ENCODE peak calls at places on chromosomes 7 and 10, in ten cellular contexts. H, J, T, N, Y, B, V, R, I and C are unnamed samples.

GRCh38 chr7:74305987-74306736 is 17.0 kb downstream of the CLIP2 start:
- DNase-seq in H (no peak), J (no peak), T (no peak), N (no peak), Y (no peak), B (no peak), V (no peak), R (no peak), I (no peak), C (no peak)

GRCh38 chr7:92785923-92786322 is 50.5 kb downstream of the CDK6 start:
- DNase-seq in H (no peak), J (no peak), T (peak), N (no peak), Y (no peak), B (peak), V (peak), R (no peak), I (no peak), C (no peak)

GRCh38 chr10:52443419-52444388 is 129.6 kb downstream of the DKK1 start:
- DNase-seq in H (peak), J (no peak), T (peak), N (no peak), Y (peak), B (peak), V (peak), R (no peak), I (no peak), C (no peak)

GRCh38 chr7:1811850-1812692 is 142.0 kb downstream of the ELFN1 start:
- DNase-seq in H (no peak), J (peak), T (no peak), N (no peak), Y (peak), B (no peak), V (no peak), R (no peak), I (no peak), C (no peak)

GRCh38 chr10:118237930-118238329 is 104.2 kb downstream of the FAM204A start:
- DNase-seq in H (no peak), J (no peak), T (no peak), N (no peak), Y (no peak), B (no peak), V (no peak), R (no peak), I (no peak), C (no peak)

GRCh38 chr10:114716811-114717404 is 58.8 kb upstream of the ABLIM1 start:
- DNase-seq in H (no peak), J (no peak), T (no peak), N (no peak), Y (no peak), B (no peak), V (peak), R (no peak), I (no peak), C (no peak)

GRCh38 chr7:44541028-44541869 is at the start of gene NPC1L1:
- DNase-seq in H (no peak), J (no peak), T (no peak), N (no peak), Y (no peak), B (no peak), V (no peak), R (no peak), I (no peak), C (no peak)

GRCh38 chr7:80722596-80723141 is 84.2 kb downstream of the CD36 start:
- DNase-seq in H (peak), J (no peak), T (peak), N (no peak), Y (peak), B (peak), V (peak), R (peak), I (peak), C (no peak)

GRCh38 chr10:118243907-118244306 is 98.2 kb downstream of the FAM204A start:
- DNase-seq in H (no peak), J (no peak), T (no peak), N (no peak), Y (no peak), B (no peak), V (no peak), R (no peak), I (no peak), C (no peak)

GRCh38 chr10:124732931-124733536 is 11.1 kb downstream of the FAM53B start:
- DNase-seq in H (no peak), J (no peak), T (peak), N (peak), Y (no peak), B (peak), V (peak), R (peak), I (peak), C (no peak)

GRCh38 chr7:144671429-144671828 is 164.4 kb downstream of the TPK1 start:
- DNase-seq in H (no peak), J (no peak), T (no peak), N (no peak), Y (no peak), B (no peak), V (no peak), R (no peak), I (no peak), C (no peak)

GRCh38 chr10:115956225-115957009 is 316.6 kb downstream of the GFRA1 start:
- DNase-seq in H (no peak), J (no peak), T (no peak), N (no peak), Y (no peak), B (peak), V (no peak), R (no peak), I (no peak), C (no peak)

GRCh38 chr10:100043344-100043743 is 33.6 kb upstream of the DNMBP start:
- DNase-seq in H (peak), J (no peak), T (no peak), N (no peak), Y (no peak), B (no peak), V (no peak), R (no peak), I (no peak), C (no peak)

GRCh38 chr7:17158261-17158660 is 140.2 kb upstream of the AHR start:
- DNase-seq in H (no peak), J (no peak), T (no peak), N (no peak), Y (no peak), B (no peak), V (no peak), R (no peak), I (no peak), C (no peak)
- TF ChIP-seq CTCF in H (no peak), J (no peak), T (no peak), N (no peak), Y (no peak), B (no peak), V (no peak), R (no peak), I (no peak), C (no peak)

DNA sequence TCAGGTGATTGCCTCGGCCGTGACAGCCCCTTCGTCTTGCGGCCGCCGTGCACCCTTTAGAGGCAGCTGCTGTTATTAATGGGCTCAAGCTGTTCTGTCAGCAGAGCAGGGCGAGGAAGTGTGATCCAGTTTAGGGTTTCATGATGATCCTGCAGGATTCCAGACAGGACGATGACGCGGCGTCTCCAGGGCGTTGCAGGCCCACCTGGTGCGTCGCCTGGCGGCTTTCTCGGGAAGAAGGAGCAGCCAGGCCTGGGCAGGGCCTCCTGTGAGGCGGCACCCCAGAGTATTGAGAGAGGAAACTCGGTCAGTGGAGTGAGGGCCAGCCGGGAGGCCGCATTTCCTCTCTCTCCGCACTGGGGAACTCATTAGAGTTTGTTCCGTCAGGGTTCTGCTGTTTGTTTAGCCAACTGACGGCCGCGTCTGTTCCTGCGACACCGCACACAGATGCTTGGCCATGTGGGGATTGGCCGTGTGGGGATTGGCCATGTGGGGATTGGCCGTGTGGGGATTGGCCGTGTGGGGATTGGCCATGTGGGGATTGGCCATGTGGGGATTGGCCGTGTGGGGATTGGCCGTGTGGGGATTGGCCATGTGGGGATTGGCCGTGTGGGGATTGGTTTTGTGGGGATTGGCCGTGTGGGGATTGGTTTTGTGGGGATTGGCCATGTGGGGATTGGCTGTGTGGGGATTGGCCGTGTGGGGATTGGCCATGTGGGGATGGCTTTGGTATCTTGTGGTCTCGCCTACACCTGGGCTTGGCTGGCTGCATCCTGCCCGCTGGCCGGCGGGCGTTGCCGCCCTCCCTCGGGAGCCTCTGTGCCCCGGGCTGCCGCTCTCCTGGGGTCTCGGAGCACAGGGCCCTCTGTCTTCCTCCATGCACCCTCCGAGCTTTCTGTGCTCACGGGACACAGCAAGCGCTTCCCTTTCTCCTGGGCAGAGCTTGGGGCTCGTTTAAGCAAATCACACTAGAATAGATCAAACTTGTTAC is 62.7 kb downstream of the NKX6-2 start:
- DNase-seq in H (no peak), J (no peak), T (no peak), N (no peak), Y (no peak), B (no peak), V (no peak), R (no peak), I (peak), C (no peak)
- H3K4me3 ChIP-seq in H (no peak), J (no peak), T (no peak), N (no peak), Y (no peak), B (no peak), V (no peak), R (no peak), I (peak), C (no peak)

GRCh38 chr7:155356323-155357105 is 58.8 kb downstream of the INSIG1 start:
- DNase-seq in H (peak), J (no peak), T (peak), N (no peak), Y (peak), B (no peak), V (no peak), R (peak), I (no peak), C (no peak)

GRCh38 chr7:155360495-155361362 is 63.1 kb downstream of the INSIG1 start:
- DNase-seq in H (no peak), J (peak), T (no peak), N (no peak), Y (no peak), B (no peak), V (no peak), R (peak), I (no peak), C (no peak)

GRCh38 chr7:155358948-155359712 is 61.5 kb downstream of the INSIG1 start:
- DNase-seq in H (no peak), J (no peak), T (no peak), N (no peak), Y (no peak), B (no peak), V (no peak), R (no peak), I (no peak), C (no peak)

GRCh38 chr7:155357573-155358041 is 59.9 kb downstream of the INSIG1 start:
- DNase-seq in H (no peak), J (no peak), T (peak), N (no peak), Y (no peak), B (peak), V (peak), R (peak), I (no peak), C (no peak)

GRCh38 chr7:155358066-155358947 is 60.6 kb downstream of the INSIG1 start:
- DNase-seq in H (no peak), J (no peak), T (peak), N (no peak), Y (no peak), B (no peak), V (no peak), R (no peak), I (no peak), C (no peak)
- TF ChIP-seq CTCF in H (no peak), J (no peak), T (no peak), N (no peak), Y (no peak), B (no peak), V (no peak), R (no peak), I (no peak), C (no peak)

GRCh38 chr7:149638566-149639320 is 134.6 kb downstream of the ZNF467 start:
- DNase-seq in H (no peak), J (no peak), T (no peak), N (no peak), Y (no peak), B (no peak), V (no peak), R (no peak), I (no peak), C (no peak)

GRCh38 chr7:149637911-149638565 is 135.3 kb downstream of the ZNF467 start:
- DNase-seq in H (no peak), J (no peak), T (no peak), N (no peak), Y (no peak), B (no peak), V (no peak), R (no peak), I (no peak), C (no peak)

GRCh38 chr7:149633976-149634945 is 136.7 kb upstream of the ZNF746 start:
- DNase-seq in H (no peak), J (no peak), T (no peak), N (no peak), Y (no peak), B (no peak), V (no peak), R (no peak), I (no peak), C (no peak)

DNA sequence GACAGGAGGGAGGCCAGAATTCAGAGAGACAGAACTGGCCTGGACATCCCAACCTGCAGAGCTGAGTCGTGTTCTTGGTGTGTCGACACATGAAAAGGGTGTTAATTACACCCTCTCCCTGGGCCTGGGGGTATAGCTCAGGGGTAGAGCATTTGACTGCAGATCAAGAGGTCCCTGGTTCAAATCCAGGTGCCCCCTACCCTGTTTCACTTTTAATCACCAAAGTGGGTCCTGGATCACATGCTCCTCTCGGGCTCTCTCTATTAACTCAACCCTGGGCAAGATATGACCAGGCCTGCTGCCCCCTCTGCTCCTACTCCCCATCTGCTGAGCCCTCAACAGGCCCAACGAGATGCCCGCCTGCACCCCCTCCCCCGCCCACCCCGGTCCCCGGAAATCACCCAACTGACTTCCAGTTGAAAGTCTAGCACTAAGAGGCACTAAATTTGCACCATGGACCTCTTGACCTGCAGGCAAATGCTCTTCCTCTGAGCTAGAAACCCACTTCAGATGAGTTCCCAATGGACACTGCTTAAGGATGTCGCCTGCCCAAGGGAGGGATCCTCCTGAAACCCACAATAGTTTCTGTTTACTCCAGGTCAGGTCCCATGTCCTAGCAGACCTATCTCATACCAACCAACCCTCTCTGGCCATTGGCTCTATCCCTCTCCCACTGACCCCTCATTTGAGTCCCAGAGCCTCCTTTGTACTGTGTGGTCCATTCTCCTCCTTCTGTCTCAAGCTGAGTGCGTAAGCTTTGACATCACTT is 137.6 kb downstream of the ZNF467 start:
- DNase-seq in H (no peak), J (no peak), T (no peak), N (no peak), Y (peak), B (peak), V (no peak), R (no peak), I (no peak), C (no peak)
- H3K4me3 ChIP-seq in H (no peak), J (no peak), T (no peak), N (no peak), Y (no peak), B (no peak), V (no peak), R (no peak), I (no peak), C (no peak)

DNA sequence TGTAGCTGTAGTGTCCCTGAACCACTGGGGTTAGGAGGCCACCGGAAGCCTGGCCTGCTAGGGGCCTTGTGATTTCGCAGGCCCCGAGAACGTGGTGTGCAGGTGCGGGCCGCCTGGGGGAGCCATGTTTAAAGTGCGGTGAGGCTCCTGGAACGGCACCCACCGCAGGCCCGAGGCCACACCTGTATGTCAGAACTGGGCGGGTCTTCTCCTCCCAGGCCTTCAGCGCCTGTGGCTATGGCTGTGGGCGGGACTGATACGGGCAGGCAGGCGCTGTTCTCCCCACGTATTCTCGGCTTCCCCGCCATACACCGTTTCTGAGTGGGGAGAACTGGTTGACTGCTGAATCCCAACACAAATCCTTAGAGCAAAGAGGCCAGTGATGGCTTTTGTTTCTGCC is 74.8 kb downstream of the DNAJB6 start:
- DNase-seq in H (no peak), J (no peak), T (no peak), N (no peak), Y (no peak), B (no peak), V (no peak), R (no peak), I (no peak), C (no peak)
- TF ChIP-seq CTCF in H (no peak), J (no peak), T (no peak), N (no peak), Y (no peak), B (no peak), V (no peak), R (no peak), I (no peak), C (no peak)

DNA sequence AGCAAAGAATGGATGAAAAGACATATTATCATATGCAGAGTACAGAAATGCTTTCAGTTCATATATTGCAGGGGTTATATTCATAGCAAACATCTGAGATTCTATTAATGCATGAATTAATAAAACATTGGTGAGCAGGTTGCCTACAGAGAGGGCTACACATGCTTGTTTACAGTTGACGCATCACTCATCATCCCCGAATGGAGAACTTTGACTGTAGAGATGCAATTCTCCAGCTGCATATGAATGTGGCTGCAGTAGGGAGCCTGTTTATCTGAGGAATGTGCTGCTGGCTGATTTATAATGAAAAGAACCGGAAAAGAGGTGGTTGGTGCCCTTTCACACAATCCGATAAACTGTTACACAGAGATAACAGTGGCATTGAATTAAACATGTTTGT is 116.5 kb downstream of the GRM3 start:
- DNase-seq in H (no peak), J (no peak), T (no peak), N (no peak), Y (no peak), B (no peak), V (no peak), R (no peak), I (no peak), C (no peak)
- H3K4me3 ChIP-seq in H (no peak), J (no peak), T (no peak), N (no peak), Y (no peak), B (no peak), V (no peak), R (no peak), I (no peak), C (no peak)

GRCh38 chr10:55989188-55989587 is 371.9 kb downstream of the ZWINT start:
- DNase-seq in H (no peak), J (no peak), T (no peak), N (no peak), Y (no peak), B (no peak), V (no peak), R (no peak), I (no peak), C (no peak)
- TF ChIP-seq CTCF in H (no peak), J (peak), T (no peak), N (no peak), Y (no peak), B (no peak), V (no peak), R (no peak), I (no peak), C (no peak)